ENCODE peak calls at places on chromosome 9, in nine cellular contexts. S is HepG2, G is PC-3, V is hepatocyte, D is GM23338, H is GM23248, N is keratinocyte, T is HCT116, O is IMR-90. X is an unnamed sample.

GRCh38 chr9:121281614-121282291 is 13.8 kb downstream of the GSN start:
- DNase-seq in V (peak; percentile 92), N (peak; percentile 98), G (peak; percentile 93), O (peak; percentile 65), D (no peak), H (peak; percentile 68), S (peak; percentile 85), T (peak; percentile 94), X (peak; percentile 98)

GRCh38 chr9:95505676-95506437 is 10.9 kb downstream of the PTCH1 start:
- DNase-seq in V (peak; percentile 85), H (peak; percentile 67), T (no peak), O (peak; percentile 63), D (peak; percentile 77), S (peak; percentile 70), N (no peak), G (peak; percentile 23), X (peak; percentile 68)

GRCh38 chr9:94808926-94809700 is 82.6 kb downstream of the AOPEP start:
- DNase-seq in D (no peak), N (no peak), V (no peak), S (no peak), O (peak; percentile 29), G (no peak), T (no peak), H (no peak), X (no peak)

GRCh38 chr9:14222149-14222835 is 91.6 kb downstream of the NFIB start:
- DNase-seq in D (peak; percentile 61), S (no peak), N (no peak), H (no peak), G (no peak), T (no peak), O (no peak), V (no peak), X (peak; percentile 72)

GRCh38 chr9:27426717-27427645 is 97.1 kb upstream of the IFNK start:
- DNase-seq in D (peak; percentile 35), V (no peak), O (peak; percentile 18), H (peak; percentile 36), S (no peak), G (peak; percentile 90), N (peak; percentile 87), T (no peak), X (peak; percentile 55)

GRCh38 chr9:121640076-121640475 is 11.4 kb upstream of the DAB2IP start:
- DNase-seq in V (peak; percentile 81), N (no peak), D (peak; percentile 81), G (peak; percentile 50), S (peak; percentile 50), T (no peak), H (peak; percentile 40), O (peak; percentile 17), X (no peak)

GRCh38 chr9:123914517-123915199 is 15.3 kb downstream of the DENND1A start:
- DNase-seq in H (no peak), D (no peak), T (no peak), N (no peak), V (no peak), O (no peak), G (no peak), S (no peak), X (no peak)

GRCh38 chr9:121700831-121701419 is 49.5 kb downstream of the DAB2IP start:
- DNase-seq in D (no peak), O (no peak), T (no peak), V (no peak), G (no peak), N (no peak), S (no peak), H (no peak), X (no peak)

GRCh38 chr9:115202960-115203751 is 85.2 kb upstream of the TNC start:
- DNase-seq in V (peak; percentile 27), H (peak; percentile 94), T (no peak), N (no peak), S (no peak), D (no peak), G (no peak), O (peak; percentile 94), X (no peak)

GRCh38 chr9:126290871-126291270 is 35.8 kb upstream of the MVB12B start:
- DNase-seq in N (no peak), T (no peak), D (no peak), S (no peak), V (no peak), O (no peak), H (no peak), G (no peak), X (no peak)

GRCh38 chr9:94057918-94058317 is 26.3 kb upstream of the PTPDC1 start:
- DNase-seq in G (no peak), D (no peak), S (no peak), V (peak; percentile 21), O (no peak), N (no peak), T (no peak), H (no peak), X (no peak)

GRCh38 chr9:14215614-14216013 is 98.3 kb downstream of the NFIB start:
- DNase-seq in T (no peak), S (no peak), H (peak; percentile 67), G (peak; percentile 69), V (no peak), N (no peak), O (peak; percentile 64), D (no peak), X (peak; percentile 69)

GRCh38 chr9:104860280-104860679 is 67.7 kb downstream of the ABCA1 start:
- DNase-seq in D (no peak), V (no peak), O (peak; percentile 11), G (no peak), T (no peak), S (no peak), H (peak; percentile 43), N (no peak), X (no peak)

GRCh38 chr9:136861874-136862457 is 4.1 kb downstream of the EDF1 start:
- DNase-seq in G (no peak), H (no peak), O (no peak), S (no peak), V (peak; percentile 3), D (no peak), T (no peak), N (no peak), X (no peak)

GRCh38 chr9:92980085-92980745 is 32.9 kb downstream of the FGD3 start:
- DNase-seq in V (no peak), N (no peak), O (no peak), G (peak; percentile 77), T (peak; percentile 42), D (no peak), H (no peak), S (no peak), X (peak; percentile 38)

GRCh38 chr9:89318123-89319014 is at the start of gene SECISBP2:
- DNase-seq in N (peak; percentile 66), O (peak; percentile 97), G (peak; percentile 91), D (peak; percentile 97), S (peak; percentile 93), H (peak; percentile 98), V (peak; percentile 97), T (peak; percentile 87), X (peak; percentile 99)

GRCh38 chr9:89317282-89317681 is 1.0 kb upstream of the SECISBP2 start:
- DNase-seq in V (no peak), H (no peak), O (no peak), N (no peak), T (no peak), S (no peak), D (peak; percentile 7), G (no peak), X (no peak)

GRCh38 chr9:89313842-89314241 is 2.8 kb downstream of the CKS2 start:
- DNase-seq in V (no peak), N (no peak), O (peak; percentile 46), S (no peak), T (no peak), H (peak; percentile 58), G (no peak), D (no peak), X (no peak)

GRCh38 chr9:89314955-89315354 is 3.3 kb upstream of the SECISBP2 start:
- DNase-seq in V (no peak), O (no peak), N (no peak), S (no peak), G (no peak), T (no peak), H (no peak), D (no peak), X (no peak)

GRCh38 chr9:89315482-89315881 is 2.8 kb upstream of the SECISBP2 start:
- DNase-seq in T (no peak), O (no peak), H (no peak), S (no peak), V (no peak), G (no peak), D (no peak), N (no peak), X (no peak)
- H3K4me2 ChIP-seq in T (peak overlapping the region; percentile 12), O (no peak overlapping the region), H (no peak overlapping the region), S (peak overlapping the region; percentile 83), V (no peak overlapping the region), G (peak overlapping the region; percentile 16), D (no peak overlapping the region), N (no peak overlapping the region), X (peak overlapping the region; percentile 90)

DNA sequence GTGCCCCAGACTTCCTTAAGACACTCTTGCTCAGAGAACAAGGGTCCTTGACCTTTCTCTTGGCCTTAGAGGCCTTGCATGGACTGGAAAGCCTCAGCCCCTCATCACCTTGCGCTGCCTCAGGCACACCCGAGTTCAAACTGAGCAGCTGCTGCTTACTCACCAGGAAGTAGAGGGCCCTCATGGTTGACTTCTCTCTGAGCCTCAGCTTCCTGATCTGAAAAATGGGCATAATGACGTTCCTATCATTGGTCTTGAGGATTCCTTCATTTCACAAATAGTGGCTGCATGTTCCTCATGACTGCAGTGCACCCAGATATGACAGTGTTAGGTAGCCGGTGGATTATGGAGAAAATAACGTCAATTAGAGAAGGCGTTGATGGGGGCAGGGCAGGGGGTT is 28.6 kb downstream of the IER5L start:
- DNase-seq in D (no peak), V (no peak), O (no peak), S (no peak), H (no peak), N (no peak), G (no peak), T (no peak), X (no peak)
- H3K4me2 ChIP-seq in D (no peak overlapping the region), V (no peak overlapping the region), O (no peak overlapping the region), S (no peak overlapping the region), H (no peak overlapping the region), N (no peak overlapping the region), G (no peak overlapping the region), T (no peak overlapping the region), X (no peak overlapping the region)

DNA sequence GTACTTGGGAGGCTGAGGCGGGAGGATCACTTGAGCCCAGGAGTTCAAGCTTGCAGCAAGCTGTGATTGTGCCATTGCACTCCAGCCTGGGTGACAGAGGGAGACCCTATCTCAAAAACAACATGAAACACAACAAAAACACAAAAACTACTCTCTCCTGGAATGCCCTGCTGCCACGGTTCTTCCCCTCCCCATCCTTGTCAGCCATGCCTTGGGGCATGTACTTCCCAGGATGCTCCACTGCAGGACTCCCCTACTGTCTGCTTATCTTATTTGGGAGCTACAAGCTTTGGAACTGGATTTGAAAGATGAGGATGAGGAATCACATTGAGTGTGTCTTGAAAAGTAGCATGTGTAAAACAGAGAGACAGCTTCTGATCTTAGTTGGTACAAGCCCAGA is 40.1 kb upstream of the KIAA1958 start:
- DNase-seq in O (no peak), T (no peak), N (no peak), D (no peak), H (no peak), V (no peak), G (no peak), S (no peak), X (no peak)
- H3K4me2 ChIP-seq in O (no peak overlapping the region), T (no peak overlapping the region), N (no peak overlapping the region), D (no peak overlapping the region), H (no peak overlapping the region), V (no peak overlapping the region), G (no peak overlapping the region), S (no peak overlapping the region), X (no peak overlapping the region)

DNA sequence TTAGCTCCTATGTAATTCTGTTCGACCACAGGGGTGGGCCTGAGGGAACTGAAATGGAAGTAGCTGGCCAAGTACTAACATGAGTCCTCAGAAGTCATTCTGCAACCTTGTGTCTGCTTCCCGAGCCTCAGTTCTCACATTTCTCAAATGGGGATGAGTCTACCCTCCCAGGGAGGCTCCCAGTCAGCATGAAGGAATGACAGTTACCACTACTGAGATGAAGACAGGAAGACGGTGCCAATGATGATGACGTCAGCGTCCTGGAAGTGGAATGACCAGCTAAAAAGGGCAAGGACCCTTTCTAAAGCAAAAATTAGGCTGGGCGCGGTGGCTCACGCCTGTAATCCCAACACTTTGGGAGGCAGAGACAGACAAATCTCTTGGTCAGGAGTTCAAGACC is 6.8 kb downstream of the PIP5KL1 start:
- DNase-seq in H (peak; percentile 97), V (no peak), T (peak; percentile 68), G (peak; percentile 77), D (no peak), S (no peak), N (no peak), O (peak; percentile 99), X (peak; percentile 53)
- H3K4me2 ChIP-seq in H (peak overlapping the region; percentile 6), V (no peak overlapping the region), T (peak overlapping the region; percentile 66), G (peak overlapping the region; percentile 37), D (no peak overlapping the region), S (no peak overlapping the region), N (no peak overlapping the region), O (no peak overlapping the region), X (no peak overlapping the region)

X was measured in PC-9.